ENCODE peak calls at places on chromosomes 13 and 19, in six cellular contexts. One of them, this sample, is unnamed. For H3K79me2, the result is how much of the 10 kb centered on the place peaks cover.

GRCh38 chr13:73268306-73268705 is 209.5 kb downstream of the KLF5 start:
- DNase-seq in HCT116: no peak
- DNase-seq in HepG2: no peak
- DNase-seq in GM12878: no peak
- DNase-seq in K562: no peak
- DNase-seq in SK-N-SH: no peak
- DNase-seq in this sample: no peak

GRCh38 chr13:73835138-73835721 is 299.0 kb downstream of the KLF12 start:
- DNase-seq in HCT116: peak
- DNase-seq in HepG2: peak
- DNase-seq in GM12878: peak
- DNase-seq in K562: peak
- DNase-seq in SK-N-SH: peak
- DNase-seq in this sample: peak

GRCh38 chr13:104246955-104247354 is 1180.7 kb upstream of the SLC10A2 start:
- DNase-seq in HCT116: no peak
- DNase-seq in HepG2: no peak
- DNase-seq in GM12878: no peak
- DNase-seq in K562: no peak
- DNase-seq in SK-N-SH: no peak
- DNase-seq in this sample: no peak

GRCh38 chr13:24564881-24565280 is 52.3 kb upstream of the PARP4 start:
- DNase-seq in HCT116: no peak
- DNase-seq in HepG2: no peak
- DNase-seq in GM12878: no peak
- DNase-seq in K562: no peak
- DNase-seq in SK-N-SH: no peak
- DNase-seq in this sample: no peak

GRCh38 chr13:42893346-42893745 is 98.7 kb downstream of the EPSTI1 start:
- DNase-seq in HCT116: no peak
- DNase-seq in HepG2: no peak
- DNase-seq in GM12878: no peak
- DNase-seq in K562: no peak
- DNase-seq in SK-N-SH: no peak
- DNase-seq in this sample: no peak

GRCh38 chr13:69946443-69946955 is 161.1 kb upstream of the ATXN8OS start:
- DNase-seq in HCT116: no peak
- DNase-seq in HepG2: no peak
- DNase-seq in GM12878: no peak
- DNase-seq in K562: no peak
- DNase-seq in SK-N-SH: no peak
- DNase-seq in this sample: peak

GRCh38 chr13:73991884-73992283 is 142.3 kb downstream of the KLF12 start:
- DNase-seq in HCT116: no peak
- DNase-seq in HepG2: no peak
- DNase-seq in GM12878: no peak
- DNase-seq in K562: no peak
- DNase-seq in SK-N-SH: no peak
- DNase-seq in this sample: no peak

GRCh38 chr13:75222031-75222430 is 259.9 kb downstream of the TBC1D4 start:
- DNase-seq in HCT116: no peak
- DNase-seq in HepG2: no peak
- DNase-seq in GM12878: no peak
- DNase-seq in K562: no peak
- DNase-seq in SK-N-SH: no peak
- DNase-seq in this sample: no peak

GRCh38 chr13:74930402-74931165 is 551.4 kb downstream of the TBC1D4 start:
- DNase-seq in HCT116: no peak
- DNase-seq in HepG2: no peak
- DNase-seq in GM12878: no peak
- DNase-seq in K562: no peak
- DNase-seq in SK-N-SH: no peak
- DNase-seq in this sample: no peak

GRCh38 chr13:100436099-100436498 is 152.5 kb downstream of the GGACT start:
- DNase-seq in HCT116: no peak
- DNase-seq in HepG2: peak
- DNase-seq in GM12878: no peak
- DNase-seq in K562: no peak
- DNase-seq in SK-N-SH: no peak
- DNase-seq in this sample: no peak

GRCh38 chr13:76980075-76980718 is 11.7 kb upstream of the CLN5 start:
- DNase-seq in HCT116: peak
- DNase-seq in HepG2: peak
- DNase-seq in GM12878: no peak
- DNase-seq in K562: peak
- DNase-seq in SK-N-SH: peak
- DNase-seq in this sample: peak

GRCh38 chr13:62710766-62711165 is 1295.1 kb upstream of the PCDH20 start:
- DNase-seq in HCT116: no peak
- DNase-seq in HepG2: no peak
- DNase-seq in GM12878: no peak
- DNase-seq in K562: no peak
- DNase-seq in SK-N-SH: no peak
- DNase-seq in this sample: no peak

GRCh38 chr13:27004866-27005265 is 166.7 kb downstream of the USP12 start:
- DNase-seq in HCT116: no peak
- DNase-seq in HepG2: no peak
- DNase-seq in GM12878: no peak
- DNase-seq in K562: no peak
- DNase-seq in SK-N-SH: no peak
- DNase-seq in this sample: no peak

GRCh38 chr19:7280940-7281666 is 13.1 kb downstream of the INSR start:
- DNase-seq in HCT116: no peak
- DNase-seq in HepG2: no peak
- DNase-seq in GM12878: no peak
- DNase-seq in K562: no peak
- DNase-seq in SK-N-SH: no peak
- DNase-seq in this sample: no peak

GRCh38 chr13:78060966-78061365 is 142.3 kb upstream of the EDNRB start:
- DNase-seq in HCT116: no peak
- DNase-seq in HepG2: no peak
- DNase-seq in GM12878: no peak
- DNase-seq in K562: no peak
- DNase-seq in SK-N-SH: no peak
- DNase-seq in this sample: no peak

GRCh38 chr19:16328824-16329482 is 4.3 kb downstream of the KLF2 start:
- DNase-seq in HCT116: no peak
- DNase-seq in HepG2: no peak
- DNase-seq in GM12878: no peak
- DNase-seq in K562: peak
- DNase-seq in SK-N-SH: no peak
- DNase-seq in this sample: no peak

GRCh38 chr13:90105276-90105675 is 1242.2 kb upstream of the MIR17HG start:
- DNase-seq in HCT116: no peak
- DNase-seq in HepG2: no peak
- DNase-seq in GM12878: no peak
- DNase-seq in K562: no peak
- DNase-seq in SK-N-SH: no peak
- DNase-seq in this sample: no peak

GRCh38 chr13:51879133-51879532 is 17.4 kb downstream of the CCDC70 start:
- DNase-seq in HCT116: no peak
- DNase-seq in HepG2: no peak
- DNase-seq in GM12878: no peak
- DNase-seq in K562: no peak
- DNase-seq in SK-N-SH: no peak
- DNase-seq in this sample: no peak

GRCh38 chr19:17841371-17841809 is 6.4 kb downstream of the JAK3 start:
- DNase-seq in HCT116: no peak
- DNase-seq in HepG2: no peak
- DNase-seq in GM12878: no peak
- DNase-seq in K562: no peak
- DNase-seq in SK-N-SH: no peak
- DNase-seq in this sample: no peak

GRCh38 chr19:15116856-15117255 is 9.7 kb downstream of the SYDE1 start:
- DNase-seq in HCT116: no peak
- DNase-seq in HepG2: no peak
- DNase-seq in GM12878: no peak
- DNase-seq in K562: no peak
- DNase-seq in SK-N-SH: no peak
- DNase-seq in this sample: no peak

GRCh38 chr13:88068316-88068715 is 397.1 kb downstream of the SLITRK5 start:
- DNase-seq in HCT116: no peak
- DNase-seq in HepG2: no peak
- DNase-seq in GM12878: no peak
- DNase-seq in K562: no peak
- DNase-seq in SK-N-SH: no peak
- DNase-seq in this sample: no peak

GRCh38 chr13:112894423-112894672 is 74.7 kb upstream of the MCF2L start:
- DNase-seq in HCT116: no peak
- DNase-seq in HepG2: no peak
- DNase-seq in GM12878: no peak
- DNase-seq in K562: no peak
- DNase-seq in SK-N-SH: no peak
- DNase-seq in this sample: no peak

GRCh38 chr13:99422556-99423220 is 78.6 kb upstream of the TM9SF2 start:
- DNase-seq in HCT116: no peak
- DNase-seq in HepG2: no peak
- DNase-seq in GM12878: no peak
- DNase-seq in K562: no peak
- DNase-seq in SK-N-SH: no peak
- DNase-seq in this sample: no peak

GRCh38 chr19:6458695-6459355 is 767 bp downstream of the SLC25A23 start:
- DNase-seq in HCT116: no peak
- DNase-seq in HepG2: no peak
- DNase-seq in GM12878: no peak
- DNase-seq in K562: peak
- DNase-seq in SK-N-SH: no peak
- DNase-seq in this sample: no peak

GRCh38 chr19:7860166-7860901 is 13.9 kb downstream of the PRR36 start:
- DNase-seq in HCT116: no peak
- DNase-seq in HepG2: no peak
- DNase-seq in GM12878: no peak
- DNase-seq in K562: no peak
- DNase-seq in SK-N-SH: no peak
- DNase-seq in this sample: no peak

GRCh38 chr13:28606466-28606865 is 52.5 kb upstream of the POMP start:
- DNase-seq in HCT116: no peak
- DNase-seq in HepG2: no peak
- DNase-seq in GM12878: no peak
- DNase-seq in K562: no peak
- DNase-seq in SK-N-SH: no peak
- DNase-seq in this sample: no peak

GRCh38 chr13:110826101-110826500 is 88.8 kb downstream of the ANKRD10 start:
- DNase-seq in HCT116: no peak
- DNase-seq in HepG2: no peak
- DNase-seq in GM12878: no peak
- DNase-seq in K562: no peak
- DNase-seq in SK-N-SH: no peak
- DNase-seq in this sample: no peak

GRCh38 chr13:27792393-27793218 is at the start of gene GSX1:
- DNase-seq in HCT116: no peak
- DNase-seq in HepG2: peak
- DNase-seq in GM12878: no peak
- DNase-seq in K562: peak
- DNase-seq in SK-N-SH: no peak
- DNase-seq in this sample: peak

GRCh38 chr13:33250594-33250993 is 35.0 kb downstream of the STARD13 start:
- DNase-seq in HCT116: no peak
- DNase-seq in HepG2: no peak
- DNase-seq in GM12878: no peak
- DNase-seq in K562: no peak
- DNase-seq in SK-N-SH: no peak
- DNase-seq in this sample: no peak

GRCh38 chr13:112814905-112815585 is 125.2 kb downstream of the ATP11A start:
- DNase-seq in HCT116: no peak
- DNase-seq in HepG2: no peak
- DNase-seq in GM12878: no peak
- DNase-seq in K562: no peak
- DNase-seq in SK-N-SH: no peak
- DNase-seq in this sample: no peak

GRCh38 chr19:18160441-18160791 is 7.5 kb downstream of the PIK3R2 start:
- DNase-seq in HCT116: no peak
- DNase-seq in HepG2: no peak
- DNase-seq in GM12878: no peak
- DNase-seq in K562: no peak
- DNase-seq in SK-N-SH: no peak
- DNase-seq in this sample: no peak

GRCh38 chr13:25738342-25738771 is 313.5 kb downstream of the SHISA2 start:
- DNase-seq in HCT116: no peak
- DNase-seq in HepG2: no peak
- DNase-seq in GM12878: no peak
- DNase-seq in K562: no peak
- DNase-seq in SK-N-SH: peak
- DNase-seq in this sample: no peak

GRCh38 chr13:73038064-73038463 is 20.7 kb upstream of the KLF5 start:
- DNase-seq in HCT116: no peak
- DNase-seq in HepG2: no peak
- DNase-seq in GM12878: no peak
- DNase-seq in K562: no peak
- DNase-seq in SK-N-SH: no peak
- DNase-seq in this sample: peak

GRCh38 chr13:114059428-114059827 is 73.0 kb downstream of the RASA3 start:
- DNase-seq in HCT116: no peak
- DNase-seq in HepG2: no peak
- DNase-seq in GM12878: no peak
- DNase-seq in K562: no peak
- DNase-seq in SK-N-SH: no peak
- DNase-seq in this sample: no peak
- H3K79me2 ChIP-seq in HCT116: under half
- H3K79me2 ChIP-seq in HepG2: under half
- H3K79me2 ChIP-seq in GM12878: under half
- H3K79me2 ChIP-seq in K562: under half
- H3K79me2 ChIP-seq in SK-N-SH: half or more
- H3K79me2 ChIP-seq in this sample: under half

GRCh38 chr13:85618514-85618913 is 180.7 kb downstream of the SLITRK6 start:
- DNase-seq in HCT116: no peak
- DNase-seq in HepG2: no peak
- DNase-seq in GM12878: no peak
- DNase-seq in K562: no peak
- DNase-seq in SK-N-SH: no peak
- DNase-seq in this sample: no peak
- H3K4me2 ChIP-seq in HCT116: no peak
- H3K4me2 ChIP-seq in HepG2: no peak
- H3K4me2 ChIP-seq in GM12878: no peak
- H3K4me2 ChIP-seq in K562: no peak
- H3K4me2 ChIP-seq in SK-N-SH: no peak
- H3K4me2 ChIP-seq in this sample: no peak

DNA sequence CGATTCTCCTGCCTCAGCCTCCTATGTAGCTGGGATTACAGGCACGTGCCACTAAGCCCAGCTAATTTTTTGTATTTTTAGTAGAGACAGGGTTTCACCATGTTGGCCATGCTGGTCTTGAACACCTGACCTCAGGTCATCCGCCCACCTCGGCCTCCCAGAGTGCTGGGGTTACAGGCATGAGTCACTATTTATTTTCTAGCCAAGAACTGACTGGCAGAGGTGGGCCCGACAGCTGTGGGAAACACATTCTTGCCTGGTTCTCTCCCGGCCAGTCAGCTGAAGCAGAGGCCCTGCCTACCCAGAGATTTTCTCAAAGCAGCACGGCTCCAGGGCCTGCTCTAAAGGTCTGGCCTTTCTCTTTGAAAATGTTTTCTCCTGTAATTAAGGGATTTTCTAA is 108.0 kb downstream of the KCTD15 start:
- DNase-seq in HCT116: no peak
- DNase-seq in HepG2: peak
- DNase-seq in GM12878: no peak
- DNase-seq in K562: no peak
- DNase-seq in SK-N-SH: peak
- DNase-seq in this sample: peak
- TF ChIP-seq REST in HCT116: no peak
- TF ChIP-seq REST in HepG2: no peak
- TF ChIP-seq REST in GM12878: no peak
- TF ChIP-seq REST in K562: no peak
- TF ChIP-seq REST in SK-N-SH: no peak
- TF ChIP-seq REST in this sample: no peak

GRCh38 chr19:13999085-13999484 is 7.0 kb downstream of the RFX1 start:
- DNase-seq in HCT116: no peak
- DNase-seq in HepG2: no peak
- DNase-seq in GM12878: no peak
- DNase-seq in K562: no peak
- DNase-seq in SK-N-SH: no peak
- DNase-seq in this sample: no peak
- H3K79me2 ChIP-seq in HCT116: under half
- H3K79me2 ChIP-seq in HepG2: under half
- H3K79me2 ChIP-seq in GM12878: under half
- H3K79me2 ChIP-seq in K562: half or more
- H3K79me2 ChIP-seq in SK-N-SH: under half
- H3K79me2 ChIP-seq in this sample: under half